ENCODE peak calls at places on chromosomes 13 and 19, in seven cellular contexts. Q is choroid plexus epithelial cell, M is OCI-LY7, L is globus pallidus, R is breast epithelium, A is GM12865, S is caudate nucleus. H is an unnamed sample.

GRCh38 chr19:14328406-14328805 is 52.8 kb upstream of the ADGRE5 start:
- DNase-seq in Q (no peak), M (no peak), L (no peak), R (no peak), A (no peak), S (no peak), H (no peak)

GRCh38 chr13:68081051-68081450 is 850.9 kb upstream of the PCDH9 start:
- DNase-seq in Q (no peak), M (no peak), L (no peak), R (no peak), A (no peak), S (no peak), H (no peak)

GRCh38 chr13:100269837-100270236 is 180.9 kb downstream of the PCCA start:
- DNase-seq in Q (peak; percentile 92), M (no peak), L (peak; percentile 68), R (no peak), A (no peak), S (peak; percentile 16), H (peak; percentile 71)

GRCh38 chr19:51687791-51688664 is 5.1 kb upstream of the SPACA6 start:
- DNase-seq in Q (peak; percentile 53), M (no peak), L (peak; percentile 69), R (no peak), A (no peak), S (peak; percentile 34), H (peak; percentile 55)

GRCh38 chr13:85755123-85755522 is 44.1 kb downstream of the SLITRK6 start:
- DNase-seq in Q (peak; percentile 8), M (no peak), L (no peak), R (no peak), A (no peak), S (no peak), H (no peak)

GRCh38 chr19:54151362-54152035 is 8.0 kb downstream of the LENG1 start:
- DNase-seq in Q (no peak), M (no peak), L (no peak), R (no peak), A (no peak), S (peak; percentile 40), H (no peak)

GRCh38 chr13:23467048-23467931 is 33.8 kb upstream of the SACS start:
- DNase-seq in Q (peak; percentile 36), M (no peak), L (no peak), R (no peak), A (peak; percentile 47), S (no peak), H (peak; percentile 8)

GRCh38 chr19:6393982-6394412 is 1.0 kb upstream of the GTF2F1 start:
- DNase-seq in Q (no peak), M (no peak), L (no peak), R (no peak), A (no peak), S (no peak), H (no peak)

GRCh38 chr19:18231775-18232174 is 5.5 kb upstream of the PDE4C start:
- DNase-seq in Q (no peak), M (peak; percentile 84), L (no peak), R (no peak), A (no peak), S (no peak), H (no peak)

GRCh38 chr13:41490616-41491015 is 33.3 kb downstream of the RGCC start:
- DNase-seq in Q (no peak), M (no peak), L (no peak), R (no peak), A (no peak), S (no peak), H (no peak)

GRCh38 chr13:39397866-39398265 is 205.1 kb downstream of the LHFPL6 start:
- DNase-seq in Q (no peak), M (no peak), L (no peak), R (no peak), A (no peak), S (no peak), H (no peak)

GRCh38 chr19:5993516-5994406 is 15.8 kb upstream of the RANBP3 start:
- DNase-seq in Q (peak; percentile 27), M (no peak), L (no peak), R (no peak), A (no peak), S (no peak), H (peak; percentile 96)

GRCh38 chr13:25214371-25215252 is 42.5 kb upstream of the AMER2 start:
- DNase-seq in Q (peak; percentile 37), M (no peak), L (no peak), R (no peak), A (no peak), S (no peak), H (no peak)

GRCh38 chr13:98129059-98129741 is 13.7 kb upstream of the FARP1 start:
- DNase-seq in Q (peak; percentile 46), M (no peak), L (no peak), R (no peak), A (no peak), S (no peak), H (no peak)

GRCh38 chr19:35167251-35168119 is 12.9 kb downstream of the FXYD5 start:
- DNase-seq in Q (no peak), M (no peak), L (peak; percentile 27), R (no peak), A (no peak), S (no peak), H (no peak)

GRCh38 chr19:2215281-2215751 is 20.8 kb downstream of the PLEKHJ1 start:
- DNase-seq in Q (peak; percentile 35), M (no peak), L (no peak), R (no peak), A (no peak), S (peak; percentile 60), H (no peak)

GRCh38 chr13:101623469-101624209 is 171.2 kb downstream of the ITGBL1 start:
- DNase-seq in Q (peak; percentile 46), M (no peak), L (no peak), R (no peak), A (no peak), S (no peak), H (no peak)

GRCh38 chr13:45596800-45597484 is 18.6 kb downstream of the ERICH6B start:
- DNase-seq in Q (no peak), M (no peak), L (no peak), R (no peak), A (no peak), S (peak; percentile 2), H (no peak)

GRCh38 chr13:31629085-31629785 is 110.1 kb upstream of the RXFP2 start:
- DNase-seq in Q (peak; percentile 33), M (no peak), L (no peak), R (no peak), A (no peak), S (no peak), H (no peak)

GRCh38 chr19:18771328-18772242 is 19.5 kb downstream of the COMP start:
- DNase-seq in Q (no peak), M (peak; percentile 41), L (no peak), R (no peak), A (peak; percentile 37), S (no peak), H (no peak)

GRCh38 chr19:1858412-1859081 is 4.8 kb downstream of the KLF16 start:
- DNase-seq in Q (no peak), M (no peak), L (no peak), R (no peak), A (no peak), S (no peak), H (no peak)

GRCh38 chr19:1618157-1619093 is 13.2 kb upstream of the UQCR11 start:
- DNase-seq in Q (peak; percentile 26), M (peak; percentile 64), L (no peak), R (no peak), A (peak; percentile 71), S (peak; percentile 15), H (peak; percentile 40)

GRCh38 chr19:46727036-46727501 is 10.2 kb upstream of the PRKD2 start:
- DNase-seq in Q (no peak), M (no peak), L (no peak), R (no peak), A (no peak), S (no peak), H (no peak)

GRCh38 chr13:60887711-60888110 is 490.7 kb downstream of the TDRD3 start:
- DNase-seq in Q (no peak), M (no peak), L (no peak), R (no peak), A (no peak), S (no peak), H (no peak)

GRCh38 chr13:23509781-23510543 is 60.2 kb upstream of the TNFRSF19 start:
- DNase-seq in Q (peak; percentile 85), M (no peak), L (no peak), R (no peak), A (no peak), S (no peak), H (no peak)

GRCh38 chr19:7970716-7971448 is 27.4 kb upstream of the TIMM44 start:
- DNase-seq in Q (peak; percentile 58), M (peak; percentile 45), L (no peak), R (no peak), A (peak; percentile 42), S (peak; percentile 11), H (peak; percentile 32)

GRCh38 chr19:7818806-7819205 is 11.2 kb upstream of the EVI5L start:
- DNase-seq in Q (no peak), M (no peak), L (no peak), R (no peak), A (no peak), S (no peak), H (no peak)

H was measured in thyroid gland.